ENCODE peak calls at places on chromosomes 12 and 14, in six cellular contexts. Q is AG09309; S is activated CD4-positive, alpha-beta T cell treated with anti-CD3 and anti-CD28 coated beads, Interleukin-2, amount 50 U/mL, for 48 hours; G is nephron progenitor cell; U is AG09319; I is HT1080. P is an unnamed sample.

GRCh38 chr12:120639771-120640721 is at the start of gene CABP1:
- DNase-seq in S (peak), G (peak), Q (no peak), I (no peak), U (no peak), P (peak)

GRCh38 chr14:89309670-89310177 is 107.3 kb downstream of the FOXN3 start:
- DNase-seq in I (no peak), U (no peak), G (no peak), S (no peak), Q (no peak), P (no peak)

GRCh38 chr12:50589650-50590435 is 85.1 kb downstream of the DIP2B start:
- DNase-seq in G (no peak), I (peak), S (peak), Q (peak), U (no peak), P (no peak)

GRCh38 chr12:105721051-105721825 is 390.7 kb downstream of the C12orf75 start:
- DNase-seq in G (no peak), Q (no peak), I (no peak), S (no peak), U (no peak), P (no peak)

GRCh38 chr14:30194769-30195168 is 267.1 kb upstream of the PRKD1 start:
- DNase-seq in S (no peak), G (no peak), Q (peak), I (peak), U (peak), P (no peak)

GRCh38 chr12:122166422-122167327 is 7.3 kb downstream of the IL31 start:
- DNase-seq in U (no peak), S (peak), G (no peak), Q (no peak), I (no peak), P (no peak)

GRCh38 chr14:60665178-60665555 is 15.9 kb upstream of the SIX1 start:
- DNase-seq in U (no peak), Q (no peak), I (no peak), S (no peak), G (no peak), P (no peak)

GRCh38 chr14:21894003-21894897 is 220.6 kb upstream of the OR4E1 start:
- DNase-seq in U (no peak), S (peak), I (no peak), G (peak), Q (no peak), P (peak)

GRCh38 chr12:104643093-104643646 is 186.4 kb downstream of the CHST11 start:
- DNase-seq in G (no peak), U (no peak), Q (no peak), I (no peak), S (no peak), P (no peak)

GRCh38 chr14:90419200-90419599 is 22.4 kb downstream of the CALM1 start:
- DNase-seq in U (peak), I (peak), G (no peak), Q (peak), S (no peak), P (no peak)

GRCh38 chr12:78674311-78675085 is 190.1 kb upstream of the SYT1 start:
- DNase-seq in S (no peak), Q (peak), I (no peak), G (no peak), U (no peak), P (no peak)

GRCh38 chr14:32711103-32711680 is 227.5 kb upstream of the NPAS3 start:
- DNase-seq in Q (no peak), G (peak), S (peak), U (no peak), I (peak), P (no peak)

GRCh38 chr12:51924551-51925399 is 17.5 kb downstream of the ACVRL1 start:
- DNase-seq in U (no peak), I (no peak), Q (no peak), S (no peak), G (no peak), P (no peak)

GRCh38 chr14:77120771-77121743 is 20.5 kb downstream of the ZDHHC22 start:
- DNase-seq in I (no peak), U (no peak), Q (no peak), G (no peak), S (no peak), P (peak)

GRCh38 chr12:19462441-19462840 is 23.1 kb downstream of the AEBP2 start:
- DNase-seq in Q (no peak), I (no peak), S (no peak), G (no peak), U (no peak), P (no peak)

GRCh38 chr14:24678801-24679247 is 44.8 kb upstream of the GZMB start:
- DNase-seq in U (peak), S (peak), G (peak), Q (peak), I (peak), P (peak)

GRCh38 chr14:78595797-78596196 is 425.6 kb downstream of the NRXN3 start:
- DNase-seq in G (peak), S (no peak), I (no peak), U (no peak), Q (no peak), P (no peak)

GRCh38 chr12:126247936-126248335 is 1182.7 kb downstream of the AACS start:
- DNase-seq in S (no peak), Q (no peak), G (no peak), I (no peak), U (no peak), P (no peak)

GRCh38 chr14:65476290-65476941 is 63.9 kb downstream of the FUT8 start:
- DNase-seq in S (no peak), I (no peak), Q (no peak), U (no peak), G (no peak), P (no peak)

GRCh38 chr12:132695431-132695830 is 8.0 kb downstream of the PXMP2 start:
- DNase-seq in G (no peak), S (no peak), Q (no peak), U (no peak), I (no peak), P (no peak)

GRCh38 chr12:53122961-53123468 is 19.7 kb downstream of the SOAT2 start:
- DNase-seq in U (no peak), I (peak), G (no peak), Q (no peak), S (no peak), P (no peak)

GRCh38 chr12:124624823-124625222 is 57.4 kb upstream of the NCOR2 start:
- DNase-seq in S (no peak), Q (no peak), G (no peak), I (no peak), U (no peak), P (no peak)

GRCh38 chr12:24901975-24902461 is 46.9 kb downstream of the BCAT1 start:
- DNase-seq in U (no peak), Q (no peak), S (peak), G (peak), I (no peak), P (no peak)

GRCh38 chr12:12864243-12864642 is 27.1 kb upstream of the GPRC5A start:
- DNase-seq in I (no peak), U (no peak), G (no peak), S (no peak), Q (no peak), P (no peak)

GRCh38 chr12:94042321-94042720 is 106.1 kb upstream of the PLXNC1 start:
- DNase-seq in S (no peak), I (no peak), G (no peak), U (no peak), Q (no peak), P (no peak)

GRCh38 chr12:64019101-64019500 is 174.6 kb downstream of the SRGAP1 start:
- DNase-seq in Q (no peak), U (no peak), G (no peak), S (no peak), I (no peak), P (no peak)

GRCh38 chr14:75453817-75454434 is 26.1 kb downstream of the JDP2 start:
- DNase-seq in U (no peak), Q (no peak), G (no peak), S (peak), I (no peak), P (peak)

GRCh38 chr12:38587594-38587993 is 271.0 kb downstream of the ALG10B start:
- DNase-seq in Q (no peak), G (no peak), S (no peak), I (no peak), U (no peak), P (no peak)

GRCh38 chr12:48002773-48003218 is 1.5 kb downstream of the COL2A1 start:
- DNase-seq in G (peak), I (no peak), U (no peak), Q (no peak), S (peak), P (no peak)

GRCh38 chr12:62862259-62862881 is 72.6 kb downstream of the PPM1H start:
- DNase-seq in I (peak), Q (no peak), U (no peak), G (no peak), S (no peak), P (no peak)

GRCh38 chr14:91377700-91378652 is 39.6 kb downstream of the CCDC88C start:
- DNase-seq in U (no peak), S (peak), Q (no peak), I (peak), G (no peak), P (no peak)

P was measured in immature natural killer cell.